ENCODE peak calls at places on chromosomes 4 and X, in nine cellular contexts. K, G, C, A, W, M, B, Q and O are unnamed samples.

GRCh38 chr4:182671749-182672148 is 245.4 kb downstream of the DCTD start:
- DNase-seq in Q (peak), B (no peak), A (no peak), W (no peak), M (no peak), G (no peak), C (no peak), K (no peak), O (no peak)

GRCh38 chr4:143286733-143287570 is 49.7 kb upstream of the GAB1 start:
- DNase-seq in G (no peak), M (peak), A (no peak), Q (no peak), C (no peak), W (no peak), K (no peak), B (no peak), O (peak)

GRCh38 chr4:108173599-108174057 is 4.9 kb upstream of the LEF1 start:
- DNase-seq in B (no peak), W (no peak), M (no peak), C (no peak), K (no peak), Q (no peak), A (no peak), G (no peak), O (no peak)

GRCh38 chrX:96314974-96315373 is 369.7 kb upstream of the DIAPH2 start:
- DNase-seq in C (no peak), B (no peak), A (no peak), G (no peak), Q (no peak), W (no peak), K (no peak), M (peak), O (peak)

GRCh38 chr4:75370582-75370981 is 143.6 kb downstream of the RCHY1 start:
- DNase-seq in B (no peak), Q (no peak), C (no peak), M (no peak), A (no peak), K (no peak), W (no peak), G (no peak), O (no peak)

GRCh38 chrX:151174581-151175282 is 1.7 kb upstream of the GPR50 start:
- DNase-seq in B (no peak), A (no peak), G (no peak), M (no peak), W (no peak), K (no peak), Q (peak), C (peak), O (no peak)

GRCh38 chr4:86927843-86928395 is 6.9 kb upstream of the AFF1 start:
- DNase-seq in Q (no peak), B (no peak), A (peak), K (no peak), W (no peak), M (peak), C (no peak), G (peak), O (peak)

GRCh38 chrX:48896611-48897011 is 957 bp downstream of the TIMM17B start:
- DNase-seq in A (no peak), W (no peak), M (no peak), B (no peak), G (no peak), K (no peak), C (no peak), Q (no peak), O (no peak)

GRCh38 chr4:101299899-101300540 is 47.3 kb downstream of the PPP3CA start:
- DNase-seq in W (no peak), G (no peak), M (no peak), C (no peak), Q (no peak), K (no peak), A (no peak), B (no peak), O (no peak)

GRCh38 chr4:108360857-108361820 is 192.4 kb upstream of the LEF1 start:
- DNase-seq in A (no peak), B (no peak), Q (peak), M (peak), C (no peak), K (no peak), W (no peak), G (no peak), O (peak)

GRCh38 chr4:147773261-147774184 is 41.6 kb downstream of the ARHGAP10 start:
- DNase-seq in G (no peak), K (no peak), W (no peak), C (no peak), M (no peak), Q (no peak), B (no peak), A (no peak), O (peak)

GRCh38 chrX:1392376-1393130 is 640 bp upstream of the SLC25A6 start:
- DNase-seq in B (no peak), A (peak), G (peak), M (peak), W (peak), Q (peak), K (no peak), C (no peak), O (peak)

GRCh38 chrX:3144651-3145050 is 103.4 kb downstream of the ARSF start:
- DNase-seq in C (no peak), B (no peak), Q (no peak), K (no peak), M (no peak), A (no peak), G (no peak), W (no peak), O (no peak)

GRCh38 chr4:78372282-78372988 is 179.1 kb upstream of the ANXA3 start:
- DNase-seq in K (no peak), W (no peak), B (no peak), M (no peak), Q (peak), G (no peak), A (no peak), C (no peak), O (no peak)

GRCh38 chr4:78370625-78371372 is 180.8 kb upstream of the ANXA3 start:
- DNase-seq in A (no peak), W (no peak), Q (no peak), M (peak), K (no peak), G (no peak), B (no peak), C (no peak), O (no peak)

GRCh38 chr4:78369691-78370090 is 181.9 kb upstream of the ANXA3 start:
- DNase-seq in W (no peak), C (no peak), M (no peak), Q (no peak), G (no peak), K (no peak), A (no peak), B (no peak), O (peak)
- H3K27ac ChIP-seq in W (no peak), C (no peak), M (no peak), Q (no peak), G (no peak), K (no peak), A (no peak), B (no peak), O (no peak)

GRCh38 chr4:71941001-71941400 is 90.8 kb upstream of the NPFFR2 start:
- DNase-seq in G (peak), A (no peak), K (no peak), Q (peak), M (peak), B (no peak), W (no peak), C (no peak), O (peak)
- TF ChIP-seq CTCF in G (no peak), A (no peak), K (no peak), Q (peak), M (no peak), B (no peak), W (no peak), C (peak), O (peak)

GRCh38 chr4:38924266-38924827 is 56.7 kb downstream of the FAM114A1 start:
- DNase-seq in W (no peak), G (no peak), A (no peak), C (no peak), K (no peak), B (no peak), Q (no peak), M (no peak), O (no peak)
- H3K27ac ChIP-seq in W (no peak), G (peak), A (no peak), C (no peak), K (no peak), B (no peak), Q (no peak), M (no peak), O (no peak)

GRCh38 chrX:114889454-114889853 is 128.0 kb downstream of the IL13RA2 start:
- DNase-seq in C (no peak), B (no peak), A (no peak), K (no peak), G (no peak), W (no peak), M (no peak), Q (no peak), O (no peak)
- TF ChIP-seq CTCF in C (no peak), B (no peak), A (no peak), K (no peak), G (no peak), W (no peak), M (no peak), Q (no peak), O (no peak)

GRCh38 chr4:184969610-184970009 is 48.7 kb upstream of the HELT start:
- DNase-seq in B (no peak), K (no peak), C (no peak), M (no peak), Q (no peak), G (no peak), W (no peak), A (no peak), O (no peak)
- H3K27ac ChIP-seq in B (no peak), K (no peak), C (no peak), M (no peak), Q (no peak), G (no peak), W (no peak), A (no peak), O (no peak)

DNA sequence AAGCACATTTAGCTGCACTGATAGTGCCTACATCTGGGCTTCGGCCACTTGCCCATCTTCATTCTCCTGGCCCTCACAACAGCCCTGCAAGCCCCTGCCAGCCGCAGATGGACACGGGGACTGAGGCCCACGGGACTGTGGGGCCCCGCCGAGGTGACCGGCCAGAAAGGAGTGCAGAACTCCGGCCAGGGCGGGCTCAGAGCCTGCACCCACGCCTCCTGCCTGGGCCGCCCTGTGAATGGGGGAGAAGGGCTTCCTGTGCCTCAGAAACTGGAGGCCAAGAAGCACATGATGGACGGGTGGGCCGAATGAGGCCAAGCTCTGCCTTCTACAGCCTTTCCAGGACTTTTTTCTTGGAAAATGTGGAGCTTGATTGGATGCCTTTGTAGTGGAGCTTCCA is 35.7 kb upstream of the HGFAC start:
- DNase-seq in A (no peak), K (peak), C (no peak), G (no peak), B (no peak), M (no peak), Q (no peak), W (peak), O (no peak)
- TF ChIP-seq CTCF in A (no peak), K (no peak), C (no peak), G (no peak), B (no peak), M (no peak), Q (no peak), W (no peak), O (no peak)

GRCh38 chr4:185902654-185903053 is 90.7 kb upstream of the SORBS2 start:
- DNase-seq in B (no peak), G (no peak), Q (no peak), M (no peak), A (no peak), W (no peak), C (no peak), K (no peak), O (peak)
- H3K27ac ChIP-seq in B (no peak), G (no peak), Q (no peak), M (no peak), A (no peak), W (no peak), C (no peak), K (no peak), O (no peak)

DNA sequence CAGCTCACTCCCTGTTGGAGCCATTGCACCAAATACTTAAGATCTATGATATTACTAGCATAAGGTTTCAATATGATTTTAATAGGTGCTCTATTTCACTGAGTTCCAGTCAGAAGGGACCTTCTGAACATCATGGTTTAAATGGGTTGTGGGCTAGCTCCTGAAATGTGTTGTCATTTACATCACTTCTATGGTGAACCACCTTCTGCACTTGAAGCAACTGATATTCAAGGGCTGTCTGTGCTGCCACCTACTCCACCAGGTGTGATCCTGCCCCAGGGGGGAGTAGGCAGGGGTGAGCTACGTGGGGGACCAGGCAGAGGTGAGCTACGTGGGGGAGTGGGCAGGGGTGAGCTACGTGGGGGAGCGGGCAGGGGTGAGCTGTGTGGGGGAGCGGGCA is 35.2 kb downstream of the RNF175 start:
- DNase-seq in M (no peak), C (no peak), G (no peak), K (no peak), Q (no peak), W (no peak), A (no peak), B (no peak), O (no peak)
- TF ChIP-seq CTCF in M (no peak), C (no peak), G (no peak), K (no peak), Q (no peak), W (no peak), A (no peak), B (no peak), O (no peak)

DNA sequence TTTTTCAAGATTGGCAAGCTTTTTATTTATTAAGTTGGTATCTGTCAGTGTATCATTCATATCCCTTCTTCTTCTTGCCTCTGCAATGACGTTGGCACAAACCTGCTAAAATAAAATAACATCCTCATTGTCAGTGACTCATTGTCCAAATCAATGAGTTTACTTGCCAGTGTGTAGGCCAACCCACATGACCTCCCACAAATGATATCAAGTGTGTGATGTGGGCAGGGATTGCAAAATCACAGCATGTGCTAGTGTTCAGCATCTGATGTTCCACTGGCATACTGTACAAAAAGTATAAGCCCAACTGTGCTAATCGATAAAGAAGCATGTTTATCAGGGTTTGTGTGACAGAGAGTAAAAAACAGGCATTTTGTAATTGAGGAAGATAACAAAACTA is 25.5 kb downstream of the GPAT3 start:
- DNase-seq in G (peak), A (peak), C (no peak), Q (no peak), B (no peak), W (no peak), K (no peak), M (peak), O (peak)
- H3K27ac ChIP-seq in G (no peak), A (no peak), C (no peak), Q (no peak), B (no peak), W (no peak), K (no peak), M (no peak), O (no peak)